ENCODE peak calls at places on chromosomes 6 and 20, in eight cellular contexts. One of them, this sample, is unnamed. For H3K36me3, the result is how much of the 10 kb centered on the place peaks cover.

GRCh38 chr6:26056583-26057350 is 30.5 kb upstream of the HFE start:
- DNase-seq in adipocyte: peak
- DNase-seq in uterus: no peak
- DNase-seq in testis: peak
- DNase-seq in HCT116: no peak
- DNase-seq in endothelial cell of umbilical vein: peak
- DNase-seq in ovary: peak
- DNase-seq in brain microvascular endothelial cell: no peak
- DNase-seq in this sample: no peak

GRCh38 chr6:121236984-121237383 is 97.3 kb downstream of the TBC1D32 start:
- DNase-seq in uterus: no peak
- DNase-seq in ovary: no peak
- DNase-seq in endothelial cell of umbilical vein: no peak
- DNase-seq in testis: no peak
- DNase-seq in brain microvascular endothelial cell: no peak
- DNase-seq in adipocyte: peak
- DNase-seq in HCT116: no peak
- DNase-seq in this sample: no peak

GRCh38 chr6:111711989-111712388 is 106.3 kb upstream of the TRAF3IP2 start:
- DNase-seq in ovary: no peak
- DNase-seq in HCT116: no peak
- DNase-seq in adipocyte: no peak
- DNase-seq in brain microvascular endothelial cell: no peak
- DNase-seq in testis: no peak
- DNase-seq in endothelial cell of umbilical vein: no peak
- DNase-seq in uterus: no peak
- DNase-seq in this sample: no peak

GRCh38 chr6:168640738-168641137 is 199.8 kb downstream of the SMOC2 start:
- DNase-seq in endothelial cell of umbilical vein: no peak
- DNase-seq in HCT116: no peak
- DNase-seq in ovary: peak
- DNase-seq in brain microvascular endothelial cell: no peak
- DNase-seq in uterus: peak
- DNase-seq in testis: peak
- DNase-seq in adipocyte: no peak
- DNase-seq in this sample: no peak

GRCh38 chr6:19879663-19880062 is 42.5 kb downstream of the ID4 start:
- DNase-seq in uterus: no peak
- DNase-seq in ovary: no peak
- DNase-seq in testis: no peak
- DNase-seq in adipocyte: no peak
- DNase-seq in HCT116: no peak
- DNase-seq in brain microvascular endothelial cell: no peak
- DNase-seq in endothelial cell of umbilical vein: no peak
- DNase-seq in this sample: no peak

GRCh38 chr6:133817460-133818047 is 71.4 kb upstream of the TCF21 start:
- DNase-seq in adipocyte: no peak
- DNase-seq in endothelial cell of umbilical vein: no peak
- DNase-seq in HCT116: peak
- DNase-seq in testis: peak
- DNase-seq in uterus: no peak
- DNase-seq in brain microvascular endothelial cell: no peak
- DNase-seq in ovary: peak
- DNase-seq in this sample: peak

GRCh38 chr20:21505810-21506530 is 7.9 kb downstream of the NKX2-2 start:
- DNase-seq in adipocyte: peak
- DNase-seq in HCT116: peak
- DNase-seq in brain microvascular endothelial cell: no peak
- DNase-seq in uterus: no peak
- DNase-seq in testis: peak
- DNase-seq in ovary: peak
- DNase-seq in endothelial cell of umbilical vein: peak
- DNase-seq in this sample: peak

GRCh38 chr6:8707956-8708772 is 272.8 kb upstream of the SLC35B3 start:
- DNase-seq in adipocyte: peak
- DNase-seq in brain microvascular endothelial cell: no peak
- DNase-seq in HCT116: peak
- DNase-seq in uterus: no peak
- DNase-seq in endothelial cell of umbilical vein: no peak
- DNase-seq in ovary: no peak
- DNase-seq in testis: no peak
- DNase-seq in this sample: peak

GRCh38 chr6:138231399-138231886 is 13.2 kb upstream of the PBOV1 start:
- DNase-seq in uterus: no peak
- DNase-seq in brain microvascular endothelial cell: no peak
- DNase-seq in endothelial cell of umbilical vein: peak
- DNase-seq in testis: no peak
- DNase-seq in HCT116: no peak
- DNase-seq in adipocyte: no peak
- DNase-seq in ovary: no peak
- DNase-seq in this sample: no peak

GRCh38 chr6:112183271-112183671 is 71.1 kb downstream of the LAMA4 start:
- DNase-seq in brain microvascular endothelial cell: no peak
- DNase-seq in endothelial cell of umbilical vein: peak
- DNase-seq in uterus: no peak
- DNase-seq in ovary: no peak
- DNase-seq in testis: no peak
- DNase-seq in HCT116: no peak
- DNase-seq in adipocyte: peak
- DNase-seq in this sample: no peak

GRCh38 chr6:25447570-25447929 is 168.4 kb downstream of the CARMIL1 start:
- DNase-seq in endothelial cell of umbilical vein: no peak
- DNase-seq in adipocyte: no peak
- DNase-seq in ovary: no peak
- DNase-seq in brain microvascular endothelial cell: no peak
- DNase-seq in HCT116: no peak
- DNase-seq in uterus: no peak
- DNase-seq in testis: no peak
- DNase-seq in this sample: no peak

GRCh38 chr20:58895099-58895795 is 42.7 kb downstream of the GNAS start:
- DNase-seq in ovary: no peak
- DNase-seq in brain microvascular endothelial cell: no peak
- DNase-seq in adipocyte: peak
- DNase-seq in endothelial cell of umbilical vein: no peak
- DNase-seq in uterus: no peak
- DNase-seq in testis: no peak
- DNase-seq in HCT116: no peak
- DNase-seq in this sample: no peak

GRCh38 chr20:58894652-58895051 is 42.1 kb downstream of the GNAS start:
- DNase-seq in HCT116: no peak
- DNase-seq in ovary: no peak
- DNase-seq in adipocyte: no peak
- DNase-seq in endothelial cell of umbilical vein: no peak
- DNase-seq in brain microvascular endothelial cell: no peak
- DNase-seq in uterus: no peak
- DNase-seq in testis: no peak
- DNase-seq in this sample: no peak

GRCh38 chr20:58897493-58897892 is 45.0 kb downstream of the GNAS start:
- DNase-seq in ovary: no peak
- DNase-seq in uterus: no peak
- DNase-seq in HCT116: no peak
- DNase-seq in testis: no peak
- DNase-seq in endothelial cell of umbilical vein: no peak
- DNase-seq in adipocyte: no peak
- DNase-seq in brain microvascular endothelial cell: no peak
- DNase-seq in this sample: no peak

GRCh38 chr20:58896820-58897219 is 44.3 kb downstream of the GNAS start:
- DNase-seq in HCT116: no peak
- DNase-seq in adipocyte: no peak
- DNase-seq in brain microvascular endothelial cell: no peak
- DNase-seq in uterus: no peak
- DNase-seq in endothelial cell of umbilical vein: no peak
- DNase-seq in testis: no peak
- DNase-seq in ovary: no peak
- DNase-seq in this sample: no peak

DNA sequence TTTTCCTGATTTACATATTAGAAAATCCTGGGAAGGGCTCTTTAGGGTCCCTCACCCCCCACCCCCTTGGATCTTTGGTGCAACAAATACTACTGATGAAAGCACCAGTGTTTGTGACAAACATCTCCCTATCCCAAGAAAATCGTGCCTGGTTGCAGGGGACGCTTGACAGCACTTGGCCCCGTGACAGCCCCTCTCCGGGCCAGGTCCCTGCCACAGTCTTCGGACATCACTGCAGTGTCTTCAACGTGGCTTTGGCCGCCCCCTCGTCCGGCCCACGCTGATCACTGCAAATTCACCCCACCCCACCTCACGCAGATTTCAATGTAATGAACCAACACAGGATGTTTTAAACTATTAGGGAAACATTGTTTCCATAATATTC is 43.3 kb downstream of the GNAS start:
- DNase-seq in testis: no peak
- DNase-seq in endothelial cell of umbilical vein: no peak
- DNase-seq in ovary: no peak
- DNase-seq in brain microvascular endothelial cell: no peak
- DNase-seq in HCT116: no peak
- DNase-seq in adipocyte: peak
- DNase-seq in uterus: no peak
- DNase-seq in this sample: peak
- H3K4me3 ChIP-seq in testis: no peak
- H3K4me3 ChIP-seq in endothelial cell of umbilical vein: no peak
- H3K4me3 ChIP-seq in ovary: no peak
- H3K4me3 ChIP-seq in brain microvascular endothelial cell: no peak
- H3K4me3 ChIP-seq in HCT116: no peak
- H3K4me3 ChIP-seq in adipocyte: peak
- H3K4me3 ChIP-seq in uterus: no peak
- H3K4me3 ChIP-seq in this sample: no peak

DNA sequence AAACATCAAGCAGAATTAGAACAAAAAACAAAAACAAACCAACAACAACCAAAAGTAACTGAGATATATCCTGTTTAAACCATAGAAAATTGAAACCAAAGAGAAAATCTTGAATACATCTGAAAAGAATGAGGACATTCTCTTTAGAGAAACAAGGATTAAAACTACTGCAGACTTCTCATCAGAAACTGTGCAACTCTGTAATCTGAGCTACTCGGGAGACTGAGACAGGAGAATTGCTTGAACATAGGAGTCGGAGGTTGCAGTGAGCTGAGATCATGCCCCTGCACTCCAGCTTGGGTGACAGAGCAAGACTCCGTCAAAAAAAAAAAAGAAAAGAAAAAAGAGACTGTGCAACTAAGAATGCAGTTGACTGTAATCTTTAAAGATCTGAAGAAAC is 153.4 kb downstream of the SYNDIG1 start:
- DNase-seq in adipocyte: peak
- DNase-seq in ovary: no peak
- DNase-seq in uterus: no peak
- DNase-seq in endothelial cell of umbilical vein: no peak
- DNase-seq in HCT116: no peak
- DNase-seq in brain microvascular endothelial cell: no peak
- DNase-seq in testis: no peak
- DNase-seq in this sample: no peak
- H3K36me3 ChIP-seq in adipocyte: under half
- H3K36me3 ChIP-seq in ovary: under half
- H3K36me3 ChIP-seq in uterus: under half
- H3K36me3 ChIP-seq in endothelial cell of umbilical vein: under half
- H3K36me3 ChIP-seq in HCT116: under half
- H3K36me3 ChIP-seq in brain microvascular endothelial cell: under half
- H3K36me3 ChIP-seq in testis: under half
- H3K36me3 ChIP-seq in this sample: under half

GRCh38 chr20:14860410-14860814 is 523.0 kb upstream of the FLRT3 start:
- DNase-seq in uterus: peak
- DNase-seq in brain microvascular endothelial cell: no peak
- DNase-seq in testis: no peak
- DNase-seq in adipocyte: no peak
- DNase-seq in ovary: no peak
- DNase-seq in HCT116: no peak
- DNase-seq in endothelial cell of umbilical vein: no peak
- DNase-seq in this sample: peak
- H3K4me3 ChIP-seq in uterus: no peak
- H3K4me3 ChIP-seq in brain microvascular endothelial cell: no peak
- H3K4me3 ChIP-seq in testis: no peak
- H3K4me3 ChIP-seq in adipocyte: no peak
- H3K4me3 ChIP-seq in ovary: no peak
- H3K4me3 ChIP-seq in HCT116: no peak
- H3K4me3 ChIP-seq in endothelial cell of umbilical vein: no peak
- H3K4me3 ChIP-seq in this sample: no peak

GRCh38 chr6:13215390-13215789 is 112.9 kb downstream of the TBC1D7 start:
- DNase-seq in endothelial cell of umbilical vein: no peak
- DNase-seq in HCT116: no peak
- DNase-seq in ovary: no peak
- DNase-seq in uterus: no peak
- DNase-seq in adipocyte: no peak
- DNase-seq in brain microvascular endothelial cell: no peak
- DNase-seq in testis: no peak
- DNase-seq in this sample: no peak
- H3K36me3 ChIP-seq in endothelial cell of umbilical vein: under half
- H3K36me3 ChIP-seq in HCT116: under half
- H3K36me3 ChIP-seq in ovary: under half
- H3K36me3 ChIP-seq in uterus: under half
- H3K36me3 ChIP-seq in adipocyte: under half
- H3K36me3 ChIP-seq in brain microvascular endothelial cell: under half
- H3K36me3 ChIP-seq in testis: under half
- H3K36me3 ChIP-seq in this sample: under half

GRCh38 chr6:165847407-165848098 is 184.5 kb upstream of the PDE10A start:
- DNase-seq in testis: peak
- DNase-seq in ovary: peak
- DNase-seq in uterus: no peak
- DNase-seq in endothelial cell of umbilical vein: no peak
- DNase-seq in brain microvascular endothelial cell: no peak
- DNase-seq in adipocyte: no peak
- DNase-seq in HCT116: no peak
- DNase-seq in this sample: peak
- H3K4me3 ChIP-seq in testis: no peak
- H3K4me3 ChIP-seq in ovary: no peak
- H3K4me3 ChIP-seq in uterus: no peak
- H3K4me3 ChIP-seq in endothelial cell of umbilical vein: no peak
- H3K4me3 ChIP-seq in brain microvascular endothelial cell: no peak
- H3K4me3 ChIP-seq in adipocyte: no peak
- H3K4me3 ChIP-seq in HCT116: no peak
- H3K4me3 ChIP-seq in this sample: no peak